ENCODE peak calls at places on chromosomes 5 and 9, in ten cellular contexts. D is HCT116, G is GM10248, O is OCI-LY7, Q is hepatocyte, P is GM13976, N is CD14-positive monocyte, K is right lobe of liver, I is bronchial epithelial cell, F is GM12865. V is an unnamed sample.

GRCh38 chr5:132486318-132487094 is 4.1 kb downstream of the IRF1 start:
- DNase-seq in K (no peak), N (no peak), I (no peak), P (no peak), O (no peak), F (no peak), G (no peak), D (no peak), Q (no peak), V (no peak)

GRCh38 chr9:99121604-99122003 is 16.7 kb downstream of the TGFBR1 start:
- DNase-seq in O (no peak), K (no peak), N (no peak), D (no peak), P (no peak), G (no peak), Q (no peak), I (peak), F (no peak), V (no peak)

GRCh38 chr9:82923410-82924242 is 139.3 kb downstream of the RASEF start:
- DNase-seq in D (no peak), Q (peak), K (no peak), O (peak), I (peak), P (no peak), G (no peak), F (no peak), N (no peak), V (no peak)

GRCh38 chr5:59130441-59130840 is 547.6 kb downstream of the RAB3C start:
- DNase-seq in K (no peak), Q (no peak), O (no peak), I (no peak), D (no peak), F (no peak), P (no peak), N (no peak), G (no peak), V (no peak)

GRCh38 chr9:129343697-129344375 is 165.8 kb upstream of the IER5L start:
- DNase-seq in O (no peak), P (no peak), F (no peak), K (peak), D (peak), G (no peak), Q (peak), N (peak), I (no peak), V (no peak)

GRCh38 chr5:756171-756570 is 28.4 kb downstream of the ZDHHC11B start:
- DNase-seq in K (no peak), O (no peak), D (no peak), G (no peak), P (no peak), Q (no peak), F (no peak), I (no peak), N (no peak), V (no peak)

GRCh38 chr5:149831492-149831891 is 101.4 kb downstream of the PPARGC1B start:
- DNase-seq in G (peak), Q (peak), K (no peak), P (peak), F (peak), D (no peak), O (no peak), I (peak), N (no peak), V (peak)

GRCh38 chr9:90611568-90611967 is 31.1 kb downstream of the DIRAS2 start:
- DNase-seq in G (no peak), D (no peak), N (no peak), K (peak), I (no peak), F (no peak), P (no peak), Q (no peak), O (no peak), V (no peak)

GRCh38 chr5:129003232-129003631 is 37.9 kb downstream of the SLC27A6 start:
- DNase-seq in N (no peak), I (peak), P (no peak), F (peak), D (no peak), Q (no peak), O (no peak), K (no peak), G (no peak), V (no peak)

GRCh38 chr9:127105805-127106492 is 16.5 kb downstream of the ANGPTL2 start:
- DNase-seq in I (no peak), P (no peak), K (no peak), Q (no peak), D (no peak), N (no peak), F (no peak), G (no peak), O (no peak), V (no peak)

GRCh38 chr9:75826292-75826691 is 64.2 kb upstream of the PCSK5 start:
- DNase-seq in G (no peak), K (no peak), D (no peak), I (no peak), N (no peak), Q (no peak), O (no peak), F (no peak), P (no peak), V (no peak)

GRCh38 chr5:77400645-77401044 is 91.5 kb downstream of the WDR41 start:
- DNase-seq in Q (no peak), N (no peak), I (no peak), O (no peak), K (no peak), P (no peak), G (no peak), F (no peak), D (no peak), V (no peak)

GRCh38 chr9:108622467-108622866 is 233.3 kb downstream of the ACTL7B start:
- DNase-seq in P (no peak), D (no peak), Q (no peak), F (no peak), I (peak), G (no peak), K (no peak), O (no peak), N (peak), V (no peak)

GRCh38 chr5:116572375-116573278 is 2.0 kb downstream of the SEMA6A start:
- DNase-seq in F (no peak), G (no peak), O (no peak), D (no peak), K (peak), Q (peak), I (no peak), N (no peak), P (peak), V (no peak)

GRCh38 chr9:23887781-23888180 is 61.7 kb upstream of the ELAVL2 start:
- DNase-seq in Q (no peak), G (no peak), D (no peak), N (no peak), F (no peak), K (no peak), P (no peak), I (no peak), O (no peak), V (no peak)

GRCh38 chr9:107810493-107810931 is 320.9 kb upstream of the KLF4 start:
- DNase-seq in P (no peak), O (no peak), I (no peak), Q (no peak), D (no peak), G (no peak), N (no peak), F (no peak), K (no peak), V (no peak)

GRCh38 chr5:82327961-82328360 is 49.8 kb upstream of the RPS23 start:
- DNase-seq in D (no peak), F (no peak), N (no peak), P (no peak), Q (no peak), I (no peak), K (no peak), G (no peak), O (no peak), V (no peak)

GRCh38 chr9:109640232-109641078 is 139.5 kb upstream of the PALM2AKAP2 start:
- DNase-seq in I (peak), N (no peak), D (no peak), F (peak), P (peak), G (no peak), O (no peak), K (peak), Q (peak), V (peak)

GRCh38 chr5:85952680-85953079 is 665.1 kb upstream of the COX7C start:
- DNase-seq in G (no peak), I (no peak), P (no peak), K (no peak), D (no peak), N (no peak), O (no peak), Q (no peak), F (no peak), V (no peak)

GRCh38 chr5:32767948-32768427 is 56.9 kb downstream of the NPR3 start:
- DNase-seq in I (peak), P (no peak), G (no peak), Q (peak), F (no peak), K (peak), D (peak), O (no peak), N (no peak), V (no peak)

GRCh38 chr5:35488786-35489185 is 128.9 kb upstream of the SPEF2 start:
- DNase-seq in D (no peak), N (no peak), P (no peak), K (no peak), I (no peak), G (no peak), F (no peak), Q (no peak), O (no peak), V (no peak)

GRCh38 chr9:120446681-120447080 is 133.3 kb downstream of the CDK5RAP2 start:
- DNase-seq in D (no peak), P (no peak), Q (no peak), N (no peak), O (no peak), F (no peak), G (no peak), I (no peak), K (no peak), V (no peak)

GRCh38 chr9:86521322-86521721 is 167.1 kb upstream of the TUT7 start:
- DNase-seq in P (no peak), D (no peak), F (peak), K (no peak), I (no peak), N (no peak), O (no peak), Q (no peak), G (no peak), V (no peak)

GRCh38 chr9:113541019-113541900 is 77.7 kb downstream of the RGS3 start:
- DNase-seq in I (peak), F (no peak), D (peak), G (no peak), K (no peak), N (peak), O (peak), P (no peak), Q (peak), V (no peak)

GRCh38 chr5:89524785-89525184 is 641.8 kb upstream of the MEF2C start:
- DNase-seq in N (no peak), P (no peak), G (no peak), K (no peak), O (no peak), D (no peak), Q (no peak), F (no peak), I (no peak), V (no peak)
- TF ChIP-seq CTCF in N (no peak), P (no peak), G (no peak), K (no peak), O (no peak), D (no peak), Q (no peak), F (no peak), I (no peak), V (no peak)

GRCh38 chr9:3473402-3473801 is 52.4 kb downstream of the RFX3 start:
- DNase-seq in K (no peak), Q (no peak), G (no peak), I (no peak), P (peak), O (peak), D (no peak), F (peak), N (no peak), V (no peak)
- TF ChIP-seq CTCF in K (no peak), Q (no peak), G (no peak), I (no peak), P (no peak), O (peak), D (no peak), F (no peak), N (no peak), V (no peak)

GRCh38 chr9:130847306-130848217 is 12.5 kb downstream of the ABL1 start:
- DNase-seq in G (no peak), N (no peak), I (peak), P (no peak), F (no peak), K (peak), Q (peak), D (no peak), O (no peak), V (no peak)
- TF ChIP-seq CTCF in G (no peak), N (no peak), I (peak), P (no peak), F (no peak), K (no peak), Q (peak), D (no peak), O (no peak), V (no peak)

GRCh38 chr9:19036611-19037010 is 3.6 kb upstream of the SAXO1 start:
- DNase-seq in N (no peak), K (no peak), G (no peak), F (no peak), O (no peak), Q (no peak), P (no peak), I (no peak), D (no peak), V (peak)
- TF ChIP-seq CTCF in N (no peak), K (no peak), G (no peak), F (peak), O (peak), Q (no peak), P (no peak), I (no peak), D (no peak), V (no peak)

GRCh38 chr5:73295447-73295846 is 122.5 kb downstream of the TMEM174 start:
- DNase-seq in I (no peak), K (no peak), F (peak), Q (no peak), P (no peak), O (peak), N (no peak), G (no peak), D (no peak), V (no peak)
- TF ChIP-seq CTCF in I (peak), K (no peak), F (no peak), Q (peak), P (no peak), O (peak), N (no peak), G (no peak), D (peak), V (no peak)

GRCh38 chr9:123073441-123073840 is 40.0 kb downstream of the GPR21 start:
- DNase-seq in I (no peak), O (no peak), Q (no peak), K (no peak), P (no peak), N (no peak), F (peak), G (no peak), D (no peak), V (no peak)

GRCh38 chr9:123074627-123075026 is 41.2 kb downstream of the GPR21 start:
- DNase-seq in K (no peak), D (no peak), N (no peak), F (no peak), G (no peak), P (no peak), Q (no peak), O (no peak), I (no peak), V (no peak)

GRCh38 chr9:123072407-123072995 is 39.0 kb downstream of the GPR21 start:
- DNase-seq in K (no peak), Q (no peak), I (no peak), D (no peak), O (no peak), P (no peak), N (no peak), G (no peak), F (no peak), V (no peak)

GRCh38 chr9:123070210-123070609 is 36.7 kb downstream of the GPR21 start:
- DNase-seq in Q (no peak), K (no peak), N (no peak), O (no peak), D (no peak), F (no peak), I (no peak), G (no peak), P (no peak), V (no peak)

GRCh38 chr9:123073991-123074422 is 40.5 kb downstream of the GPR21 start:
- DNase-seq in O (no peak), F (no peak), G (no peak), P (no peak), D (no peak), N (no peak), I (no peak), Q (no peak), K (no peak), V (no peak)
- TF ChIP-seq CTCF in O (no peak), F (no peak), G (no peak), P (no peak), D (no peak), N (no peak), I (no peak), Q (no peak), K (no peak), V (no peak)

GRCh38 chr9:111897831-111898144 is 1.2 kb downstream of the UGCG start:
- DNase-seq in F (peak), I (no peak), K (no peak), Q (no peak), G (peak), N (no peak), O (peak), P (peak), D (peak), V (no peak)

GRCh38 chr9:111898331-111899096 is 1.9 kb downstream of the UGCG start:
- DNase-seq in O (no peak), N (no peak), D (no peak), G (no peak), P (no peak), F (no peak), I (no peak), Q (no peak), K (no peak), V (no peak)

GRCh38 chr9:111900081-111900805 is 3.6 kb downstream of the UGCG start:
- DNase-seq in O (no peak), D (no peak), P (no peak), I (no peak), N (no peak), Q (no peak), K (no peak), F (no peak), G (no peak), V (no peak)

GRCh38 chr9:111895996-111896941 is at the start of gene UGCG:
- DNase-seq in G (peak), D (peak), P (peak), N (peak), Q (peak), K (peak), I (peak), O (peak), F (peak), V (peak)

DNA sequence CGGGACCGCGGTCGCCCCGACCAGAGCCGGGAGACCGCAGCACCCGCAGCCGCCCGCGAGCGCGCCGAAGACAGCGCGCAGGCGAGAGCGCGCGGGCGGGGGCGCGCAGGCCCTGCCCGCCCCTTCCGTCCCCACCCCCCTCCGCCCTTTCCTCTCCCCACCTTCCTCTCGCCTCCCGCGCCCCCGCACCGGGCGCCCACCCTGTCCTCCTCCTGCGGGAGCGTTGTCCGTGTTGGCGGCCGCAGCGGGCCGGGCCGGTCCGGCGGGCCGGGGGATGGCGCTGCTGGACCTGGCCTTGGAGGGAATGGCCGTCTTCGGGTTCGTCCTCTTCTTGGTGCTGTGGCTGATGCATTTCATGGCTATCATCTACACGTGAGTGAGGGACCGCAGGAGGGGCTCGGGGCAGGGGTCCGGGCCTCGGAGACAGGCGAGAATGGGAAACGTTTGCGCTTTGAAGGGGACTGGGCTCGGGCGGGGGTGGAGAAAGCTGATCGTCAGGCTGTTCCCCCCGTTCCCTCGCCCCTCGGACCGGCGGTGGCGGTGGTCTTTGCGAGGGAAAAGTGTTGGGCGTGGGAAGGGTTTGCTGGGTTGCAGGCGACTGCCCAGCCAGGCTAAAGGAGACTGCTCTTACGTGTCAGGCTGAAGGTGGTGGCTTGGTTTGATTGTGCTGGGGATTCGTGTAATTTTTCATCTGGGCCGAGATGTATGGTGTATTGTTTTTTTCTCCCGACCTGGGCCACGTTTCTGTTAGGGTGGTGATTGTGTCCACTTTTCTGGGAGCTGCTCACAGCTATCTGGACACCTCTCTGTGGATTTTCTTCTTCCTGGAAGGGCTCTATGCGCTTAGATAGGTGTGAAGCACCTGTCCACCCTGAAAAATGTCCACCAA is 572 bp downstream of the UGCG start:
- DNase-seq in G (peak), Q (peak), F (no peak), D (no peak), O (no peak), K (peak), I (no peak), N (no peak), P (peak), V (peak)
- TF ChIP-seq CTCF in G (peak), Q (peak), F (no peak), D (no peak), O (no peak), K (no peak), I (peak), N (no peak), P (peak), V (no peak)

V was measured in activated CD8-positive, alpha-beta T cell treated with anti-CD3 and anti-CD28 coated beads for 36 hours.